ENCODE peak calls at places on chromosomes 7 and 10, in seven cellular contexts. T is heart left ventricle, V is lower lobe of right lung, S is left ventricle myocardium inferior, K is stomach, X is RWPE1, H is body of pancreas. R is an unnamed sample.
A peak's percentile ranks its signal among the peaks of the same experiment; 100 is the strongest.

GRCh38 chr10:60564475-60564874 is 174.8 kb upstream of the ANK3 start:
- DNase-seq in T (no peak), V (no peak), S (no peak), K (no peak), X (no peak), H (no peak), R (no peak)

GRCh38 chr7:120700806-120701205 is 157.1 kb downstream of the TSPAN12 start:
- DNase-seq in T (no peak), V (no peak), S (no peak), K (no peak), X (no peak), H (no peak), R (no peak)

GRCh38 chr10:128221787-128222186 is 95.6 kb upstream of the MKI67 start:
- DNase-seq in T (no peak), V (no peak), S (no peak), K (no peak), X (no peak), H (no peak), R (no peak)

GRCh38 chr7:94250124-94250523 is 144.6 kb upstream of the COL1A2 start:
- DNase-seq in T (no peak), V (no peak), S (no peak), K (no peak), X (no peak), H (no peak), R (no peak)

GRCh38 chr10:92790449-92790848 is 57.9 kb upstream of the EXOC6 start:
- DNase-seq in T (no peak), V (no peak), S (no peak), K (no peak), X (no peak), H (no peak), R (no peak)

GRCh38 chr10:125125951-125126735 is 34.2 kb downstream of the CTBP2 start:
- DNase-seq in T (no peak), V (no peak), S (no peak), K (no peak), X (no peak), H (no peak), R (no peak)

GRCh38 chr7:44080118-44080517 is 2.2 kb downstream of the POLM start:
- DNase-seq in T (no peak), V (peak; percentile 44), S (peak; percentile 16), K (no peak), X (no peak), H (no peak), R (no peak)

GRCh38 chr7:159197066-159197975 is 52.7 kb upstream of the VIPR2 start:
- DNase-seq in T (no peak), V (no peak), S (no peak), K (no peak), X (peak; percentile 5), H (no peak), R (no peak)

GRCh38 chr7:142457146-142457703 is 199.4 kb upstream of the PRSS58 start:
- DNase-seq in T (no peak), V (no peak), S (no peak), K (no peak), X (no peak), H (no peak), R (no peak)

GRCh38 chr7:141537906-141538305 is 13.3 kb upstream of the AGK start:
- DNase-seq in T (no peak), V (no peak), S (no peak), K (no peak), X (no peak), H (no peak), R (no peak)

GRCh38 chr10:79148452-79149344 is 79.9 kb downstream of the ZMIZ1 start:
- DNase-seq in T (peak; percentile 82), V (peak; percentile 82), S (peak; percentile 88), K (peak; percentile 74), X (peak; percentile 75), H (peak; percentile 74), R (peak; percentile 79)

GRCh38 chr10:86666538-86666937 is 1.8 kb upstream of the LDB3 start:
- DNase-seq in T (no peak), V (no peak), S (peak; percentile 76), K (no peak), X (no peak), H (no peak), R (peak; percentile 20)

GRCh38 chr10:124105045-124105444 is 11.6 kb upstream of the CHST15 start:
- DNase-seq in T (no peak), V (no peak), S (no peak), K (no peak), X (no peak), H (no peak), R (peak; percentile 35)

GRCh38 chr7:102389810-102390209 is 6.4 kb upstream of the PRKRIP1 start:
- DNase-seq in T (no peak), V (no peak), S (no peak), K (no peak), X (no peak), H (no peak), R (no peak)

GRCh38 chr7:102393467-102393866 is 2.7 kb upstream of the PRKRIP1 start:
- DNase-seq in T (no peak), V (no peak), S (no peak), K (no peak), X (no peak), H (no peak), R (no peak)

GRCh38 chr7:102387064-102387463 is 9.1 kb upstream of the PRKRIP1 start:
- DNase-seq in T (no peak), V (no peak), S (no peak), K (no peak), X (no peak), H (no peak), R (no peak)

GRCh38 chr7:102392332-102392731 is 3.8 kb upstream of the PRKRIP1 start:
- DNase-seq in T (no peak), V (no peak), S (no peak), K (no peak), X (no peak), H (no peak), R (no peak)

GRCh38 chr7:102390697-102391484 is 5.3 kb upstream of the PRKRIP1 start:
- DNase-seq in T (peak; percentile 76), V (peak; percentile 84), S (peak; percentile 77), K (peak; percentile 89), X (peak; percentile 82), H (peak; percentile 87), R (peak; percentile 84)
- H3K27ac ChIP-seq in T (no peak overlapping the region), V (no peak overlapping the region), S (no peak overlapping the region), K (no peak overlapping the region), X (peak overlapping the region; percentile 4), H (no peak overlapping the region), R (no peak overlapping the region)

GRCh38 chr10:114499630-114500190 is 95.4 kb upstream of the AFAP1L2 start:
- DNase-seq in T (no peak), V (no peak), S (no peak), K (peak; percentile 74), X (peak; percentile 93), H (peak; percentile 21), R (no peak)
- H3K27ac ChIP-seq in T (no peak overlapping the region), V (no peak overlapping the region), S (peak overlapping the region; percentile 56), K (peak overlapping the region; percentile 88), X (peak overlapping the region; percentile 80), H (no peak overlapping the region), R (no peak overlapping the region)

DNA sequence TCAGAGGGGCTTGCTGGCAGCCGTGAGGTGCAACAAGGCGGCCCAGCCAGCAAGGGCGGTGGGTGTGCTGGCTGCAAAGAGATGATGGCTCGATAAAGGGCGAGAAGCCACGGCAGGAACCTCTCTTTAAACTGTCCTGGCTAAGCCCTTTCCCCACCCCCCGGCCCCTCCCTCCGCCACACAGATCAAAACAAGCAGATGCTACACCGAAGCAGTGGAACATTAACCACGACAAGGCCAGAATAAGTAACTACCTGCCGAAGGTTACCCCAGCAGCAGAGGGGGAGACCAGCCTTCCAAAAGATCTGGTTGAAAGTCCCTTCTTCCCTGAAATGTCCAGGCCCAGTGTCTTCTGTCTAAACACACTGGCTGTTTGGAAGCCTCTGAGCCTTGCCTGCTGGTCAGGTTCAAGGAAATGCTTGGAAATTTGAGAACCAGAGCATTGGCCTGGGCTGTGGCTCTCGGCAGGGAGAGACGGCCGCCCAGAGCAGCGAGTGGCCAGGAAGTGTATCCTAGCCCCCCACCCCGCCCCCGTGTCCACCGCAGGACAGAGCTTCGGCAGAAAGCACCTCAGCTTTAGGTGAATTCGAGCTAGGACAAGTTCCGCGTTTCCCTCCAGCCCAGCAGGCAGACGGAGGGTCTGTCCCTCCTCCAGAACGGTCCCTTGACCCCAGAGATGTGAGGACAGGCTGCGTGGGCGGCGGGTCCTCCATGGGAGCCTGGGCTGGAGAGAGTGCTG is 2.1 kb downstream of the FAM20C start:
- DNase-seq in T (no peak), V (no peak), S (no peak), K (peak; percentile 63), X (peak; percentile 45), H (no peak), R (no peak)
- H3K27ac ChIP-seq in T (no peak overlapping the region), V (no peak overlapping the region), S (no peak overlapping the region), K (peak overlapping the region; percentile 61), X (peak overlapping the region; percentile 91), H (no peak overlapping the region), R (peak overlapping the region; percentile 93)

GRCh38 chr10:14573666-14574261 is 200.9 kb downstream of the FAM107B start:
- DNase-seq in T (no peak), V (no peak), S (no peak), K (no peak), X (peak; percentile 20), H (no peak), R (no peak)

GRCh38 chr10:14569274-14570060 is 205.2 kb downstream of the FAM107B start:
- DNase-seq in T (no peak), V (peak; percentile 63), S (no peak), K (peak; percentile 75), X (no peak), H (peak; percentile 82), R (no peak)

GRCh38 chr10:14571866-14572507 is 202.7 kb downstream of the FAM107B start:
- DNase-seq in T (no peak), V (peak; percentile 87), S (no peak), K (peak; percentile 92), X (peak; percentile 44), H (peak; percentile 95), R (no peak)

GRCh38 chr10:14567421-14567820 is 207.3 kb downstream of the FAM107B start:
- DNase-seq in T (no peak), V (no peak), S (no peak), K (no peak), X (no peak), H (no peak), R (no peak)

DNA sequence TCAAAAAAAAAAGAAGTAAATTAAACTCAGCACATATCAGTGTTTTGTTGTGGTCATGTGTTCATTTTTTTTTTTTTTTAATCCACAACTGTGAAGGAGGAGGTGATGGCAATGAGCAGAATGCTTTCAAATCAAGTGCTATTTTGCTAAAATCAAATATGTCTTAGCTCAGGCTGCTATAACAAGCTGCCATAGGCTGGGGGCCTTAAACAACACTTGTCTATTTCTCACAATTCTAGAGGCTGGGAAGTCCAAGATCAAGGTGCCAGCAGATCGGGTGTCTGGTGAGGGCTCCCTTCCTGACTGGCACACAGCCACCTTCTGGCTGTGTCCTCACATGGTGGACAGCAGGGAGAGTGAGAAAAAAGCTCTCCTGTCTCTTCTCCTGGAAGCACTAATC is 203.9 kb downstream of the FAM107B start:
- DNase-seq in T (no peak), V (no peak), S (no peak), K (no peak), X (no peak), H (no peak), R (no peak)
- H3K27ac ChIP-seq in T (no peak overlapping the region), V (peak overlapping the region; percentile 71), S (no peak overlapping the region), K (peak overlapping the region; percentile 90), X (no peak overlapping the region), H (peak overlapping the region; percentile 75), R (no peak overlapping the region)

R was measured in psoas muscle.